ENCODE peak calls at places on chromosomes 12 and 14, in six cellular contexts. N, L, Y, B, S and I are unnamed samples.

GRCh38 chr14:103716091-103716801 is 636 bp downstream of the ZFYVE21 start:
- DNase-seq in N (no peak), B (no peak), L (no peak), S (peak; percentile 33), Y (no peak), I (no peak)

GRCh38 chr12:14928946-14929345 is 9.4 kb downstream of the ERP27 start:
- DNase-seq in N (no peak), L (no peak), S (no peak), B (no peak), Y (no peak), I (peak; percentile 67)

GRCh38 chr14:63039800-63040380 is 5.4 kb downstream of the KCNH5 start:
- DNase-seq in N (no peak), B (peak; percentile 84), L (peak; percentile 85), S (peak; percentile 39), Y (no peak), I (no peak)

GRCh38 chr12:91870872-91871707 is 274.6 kb downstream of the BTG1 start:
- DNase-seq in L (no peak), N (no peak), B (no peak), Y (no peak), S (no peak), I (no peak)

GRCh38 chr12:69123311-69123710 is 116.1 kb upstream of the CPSF6 start:
- DNase-seq in N (no peak), L (no peak), B (no peak), Y (no peak), S (no peak), I (no peak)

GRCh38 chr12:131787143-131787660 is 41.0 kb upstream of the MMP17 start:
- DNase-seq in N (no peak), B (no peak), Y (no peak), S (no peak), L (no peak), I (no peak)

GRCh38 chr12:54853933-54854538 is at the start of gene MUCL1:
- DNase-seq in N (no peak), L (peak; percentile 76), S (peak; percentile 57), Y (peak; percentile 62), B (peak; percentile 57), I (peak; percentile 61)

GRCh38 chr12:88562846-88563582 is 17.3 kb downstream of the KITLG start:
- DNase-seq in B (peak; percentile 65), L (no peak), S (peak; percentile 41), N (no peak), Y (no peak), I (no peak)

GRCh38 chr12:23694307-23694706 is 255.2 kb downstream of the SOX5 start:
- DNase-seq in B (no peak), S (no peak), L (no peak), Y (no peak), N (no peak), I (no peak)

GRCh38 chr14:105907276-105907675 is 380.9 kb downstream of the TMEM121 start:
- DNase-seq in N (no peak), B (no peak), Y (no peak), S (no peak), L (no peak), I (no peak)

GRCh38 chr14:96586921-96587822 is 85.0 kb downstream of the PAPOLA start:
- DNase-seq in B (no peak), L (no peak), S (no peak), N (no peak), Y (no peak), I (no peak)

GRCh38 chr12:132464820-132465219 is 25.1 kb upstream of the FBRSL1 start:
- DNase-seq in N (no peak), B (no peak), Y (no peak), S (no peak), L (no peak), I (no peak)

GRCh38 chr12:91633734-91634357 is 451.2 kb upstream of the DCN start:
- DNase-seq in Y (no peak), S (no peak), N (no peak), L (no peak), B (no peak), I (no peak)

GRCh38 chr12:124379938-124380754 is 85.3 kb downstream of the RFLNA start:
- DNase-seq in B (peak; percentile 89), L (peak; percentile 48), N (no peak), Y (no peak), S (peak; percentile 89), I (no peak)

GRCh38 chr14:91395998-91396660 is 21.5 kb downstream of the CCDC88C start:
- DNase-seq in B (no peak), S (no peak), Y (no peak), N (no peak), L (no peak), I (no peak)

GRCh38 chr12:2566161-2566560 is 228.6 kb upstream of the FKBP4 start:
- DNase-seq in L (no peak), B (no peak), Y (no peak), S (no peak), N (no peak), I (no peak)

GRCh38 chr12:117073611-117074010 is 25.6 kb downstream of the TESC start:
- DNase-seq in Y (no peak), S (no peak), N (no peak), L (no peak), B (no peak), I (no peak)

GRCh38 chr12:3718100-3718499 is 34.8 kb downstream of the CRACR2A start:
- DNase-seq in Y (no peak), N (no peak), S (no peak), B (no peak), L (no peak), I (peak; percentile 45)

GRCh38 chr12:115341442-115341841 is 657.5 kb upstream of the TBX3 start:
- DNase-seq in L (no peak), Y (no peak), S (peak; percentile 100), N (peak; percentile 94), B (peak; percentile 100), I (peak; percentile 77)
- H3K27ac ChIP-seq in L (no peak overlapping the region), Y (no peak overlapping the region), S (peak overlapping the region; percentile 2), N (peak overlapping the region; percentile 79), B (peak overlapping the region; percentile 35), I (no peak overlapping the region)

GRCh38 chr12:93896962-93897361 is 219.8 kb downstream of the CRADD start:
- DNase-seq in N (no peak), Y (no peak), S (no peak), L (no peak), B (no peak), I (no peak)

GRCh38 chr12:93902736-93903562 is 225.8 kb downstream of the CRADD start:
- DNase-seq in S (no peak), B (no peak), Y (no peak), L (no peak), N (no peak), I (no peak)

GRCh38 chr12:93904124-93904523 is 226.9 kb downstream of the CRADD start:
- DNase-seq in N (no peak), Y (no peak), S (no peak), L (no peak), B (no peak), I (no peak)

GRCh38 chr12:93902192-93902591 is 225.0 kb downstream of the CRADD start:
- DNase-seq in S (no peak), B (no peak), N (no peak), L (no peak), Y (no peak), I (no peak)

DNA sequence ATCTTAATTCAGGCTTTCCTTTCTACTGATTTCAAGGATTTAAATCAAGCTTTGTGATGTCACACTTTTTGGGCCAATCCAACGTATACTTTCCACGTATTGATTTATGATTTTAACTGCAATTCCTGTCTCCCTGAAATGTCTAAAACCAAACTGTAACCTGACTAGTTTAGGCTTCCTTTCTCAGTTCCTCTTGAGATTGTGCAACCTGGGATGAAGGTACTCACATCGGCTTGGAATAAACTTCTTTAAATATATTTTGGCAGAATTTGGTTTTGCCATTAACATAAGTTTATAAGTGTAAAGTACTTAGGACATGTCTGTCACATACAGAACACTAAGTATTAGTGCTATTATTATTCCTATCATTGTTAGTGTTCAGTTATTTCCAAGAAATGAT is 224.6 kb downstream of the CRADD start:
- DNase-seq in S (no peak), Y (no peak), L (no peak), B (no peak), N (no peak), I (no peak)
- H3K27ac ChIP-seq in S (no peak overlapping the region), Y (no peak overlapping the region), L (no peak overlapping the region), B (no peak overlapping the region), N (no peak overlapping the region), I (no peak overlapping the region)

GRCh38 chr14:74619672-74620131 is 7.7 kb upstream of the LTBP2 start:
- DNase-seq in N (no peak), Y (no peak), S (peak; percentile 99), L (no peak), B (peak; percentile 98), I (peak; percentile 46)
- H3K27ac ChIP-seq in N (peak overlapping the region; percentile 54), Y (no peak overlapping the region), S (peak overlapping the region; percentile 95), L (no peak overlapping the region), B (peak overlapping the region; percentile 93), I (peak overlapping the region; percentile 33)

DNA sequence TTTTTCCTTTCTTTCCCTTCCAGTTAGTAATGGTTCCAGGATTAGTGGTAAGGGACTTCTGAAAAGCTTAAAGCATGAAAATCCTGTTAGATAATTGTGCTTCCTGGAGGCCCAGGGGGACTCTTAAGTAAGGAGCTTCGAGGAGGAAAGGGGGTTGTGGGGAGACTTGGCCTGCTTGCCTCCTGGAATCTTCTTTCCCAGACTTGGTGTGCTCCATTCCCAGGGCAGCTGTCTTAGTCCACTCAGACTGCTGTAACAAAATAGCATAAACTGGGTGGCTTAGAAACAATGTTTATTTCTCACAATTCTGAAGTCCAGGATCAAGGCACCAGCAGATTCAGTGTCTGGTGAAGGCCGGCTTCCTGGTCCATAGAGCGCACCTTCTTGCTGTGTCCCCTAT is 243.0 kb upstream of the PWP1 start:
- DNase-seq in N (no peak), B (peak; percentile 27), Y (no peak), L (peak; percentile 20), S (no peak), I (no peak)
- H3K27ac ChIP-seq in N (no peak overlapping the region), B (peak overlapping the region; percentile 64), Y (no peak overlapping the region), L (no peak overlapping the region), S (no peak overlapping the region), I (no peak overlapping the region)